ENCODE peak calls at places on chromosomes 2 and 18, in four cellular contexts. One of them, this sample, is unnamed.

GRCh38 chr18:23920054-23920453 is 94.5 kb upstream of the TTC39C start:
- DNase-seq in IMR-90: peak; percentile 37
- DNase-seq in PC-9: no peak
- DNase-seq in HepG2: no peak
- DNase-seq in this sample: no peak

GRCh38 chr2:119323459-119323858 is 43.2 kb downstream of the C2orf76 start:
- DNase-seq in HepG2: no peak
- DNase-seq in PC-9: no peak
- DNase-seq in IMR-90: no peak
- DNase-seq in this sample: no peak

GRCh38 chr2:210399440-210400041 is 77.0 kb downstream of the LANCL1 start:
- DNase-seq in HepG2: peak; percentile 19
- DNase-seq in IMR-90: peak; percentile 7
- DNase-seq in PC-9: no peak
- DNase-seq in this sample: no peak

GRCh38 chr2:196971574-196972279 is 45.2 kb upstream of the PGAP1 start:
- DNase-seq in HepG2: no peak
- DNase-seq in IMR-90: no peak
- DNase-seq in PC-9: no peak
- DNase-seq in this sample: no peak

GRCh38 chr2:7672027-7672684 is 754.9 kb downstream of the RNF144A start:
- DNase-seq in IMR-90: peak; percentile 35
- DNase-seq in HepG2: peak; percentile 49
- DNase-seq in PC-9: peak; percentile 24
- DNase-seq in this sample: peak; percentile 49

GRCh38 chr2:70546885-70547284 is 6.7 kb downstream of the TGFA start:
- DNase-seq in PC-9: no peak
- DNase-seq in IMR-90: no peak
- DNase-seq in HepG2: no peak
- DNase-seq in this sample: no peak

GRCh38 chr2:203728321-203728720 is 21.9 kb downstream of the CD28 start:
- DNase-seq in HepG2: no peak
- DNase-seq in PC-9: no peak
- DNase-seq in IMR-90: no peak
- DNase-seq in this sample: no peak

GRCh38 chr2:60100034-60100433 is 453.4 kb downstream of the BCL11A start:
- DNase-seq in IMR-90: no peak
- DNase-seq in HepG2: no peak
- DNase-seq in PC-9: no peak
- DNase-seq in this sample: no peak

GRCh38 chr18:27717816-27718215 is 459.1 kb downstream of the CDH2 start:
- DNase-seq in IMR-90: no peak
- DNase-seq in HepG2: no peak
- DNase-seq in PC-9: no peak
- DNase-seq in this sample: no peak

GRCh38 chr18:27728659-27729058 is 448.3 kb downstream of the CDH2 start:
- DNase-seq in IMR-90: no peak
- DNase-seq in PC-9: no peak
- DNase-seq in HepG2: no peak
- DNase-seq in this sample: no peak

GRCh38 chr18:27717250-27717649 is 459.7 kb downstream of the CDH2 start:
- DNase-seq in PC-9: no peak
- DNase-seq in IMR-90: no peak
- DNase-seq in HepG2: no peak
- DNase-seq in this sample: no peak

DNA sequence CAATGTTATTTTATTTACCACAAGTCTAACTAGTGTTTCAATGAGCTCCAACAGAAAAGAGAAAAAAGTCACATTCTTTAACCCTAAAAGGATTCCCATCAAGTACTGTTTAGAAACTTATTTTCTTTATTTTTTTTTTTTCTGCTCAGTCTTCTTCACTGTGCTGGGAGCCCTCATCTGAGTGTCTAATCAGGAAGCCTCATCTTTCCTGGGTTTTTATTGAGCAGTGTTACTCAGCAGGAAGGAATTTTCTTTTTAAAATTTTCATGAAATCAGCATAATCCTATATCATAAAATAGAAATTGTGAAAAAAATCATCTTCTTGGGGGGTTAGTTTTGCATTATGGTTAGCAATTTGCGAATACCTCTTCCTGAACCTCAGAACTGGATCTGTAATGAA is 453.8 kb downstream of the CDH2 start:
- DNase-seq in IMR-90: no peak
- DNase-seq in PC-9: no peak
- DNase-seq in HepG2: no peak
- DNase-seq in this sample: no peak
- H2AFZ ChIP-seq in IMR-90: no peak overlapping the region
- H2AFZ ChIP-seq in PC-9: no peak overlapping the region
- H2AFZ ChIP-seq in HepG2: no peak overlapping the region
- H2AFZ ChIP-seq in this sample: peak overlapping the region; percentile 8

DNA sequence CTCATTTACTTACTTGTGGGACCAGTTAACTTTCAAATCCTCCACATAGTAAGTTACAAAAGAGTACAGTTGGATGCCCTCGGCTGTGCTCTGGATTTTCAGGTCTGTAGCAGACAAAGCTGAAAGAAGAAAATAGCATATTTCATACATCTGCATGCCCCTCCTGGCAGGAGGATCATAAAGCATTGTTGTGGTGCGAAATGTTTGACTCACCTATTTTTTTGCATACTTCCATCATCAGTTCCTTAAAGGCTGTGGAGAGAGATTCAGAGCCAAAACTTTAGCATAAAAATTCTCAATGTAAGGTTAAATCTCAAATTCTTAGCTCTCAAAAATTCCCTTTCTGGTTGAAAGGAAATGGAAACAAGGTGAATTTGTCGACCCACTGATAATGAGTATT is 70.8 kb upstream of the LPIN2 start:
- DNase-seq in PC-9: no peak
- DNase-seq in IMR-90: no peak
- DNase-seq in HepG2: no peak
- DNase-seq in this sample: no peak
- H2AFZ ChIP-seq in PC-9: no peak overlapping the region
- H2AFZ ChIP-seq in IMR-90: no peak overlapping the region
- H2AFZ ChIP-seq in HepG2: no peak overlapping the region
- H2AFZ ChIP-seq in this sample: no peak overlapping the region

GRCh38 chr18:7366597-7366996 is 135.7 kb downstream of the LRRC30 start:
- DNase-seq in HepG2: no peak
- DNase-seq in PC-9: no peak
- DNase-seq in IMR-90: no peak
- DNase-seq in this sample: no peak

GRCh38 chr18:7363338-7363737 is 132.4 kb downstream of the LRRC30 start:
- DNase-seq in IMR-90: no peak
- DNase-seq in HepG2: no peak
- DNase-seq in PC-9: no peak
- DNase-seq in this sample: no peak

GRCh38 chr18:7358989-7359726 is 128.3 kb downstream of the LRRC30 start:
- DNase-seq in IMR-90: no peak
- DNase-seq in HepG2: no peak
- DNase-seq in PC-9: no peak
- DNase-seq in this sample: peak; percentile 47

DNA sequence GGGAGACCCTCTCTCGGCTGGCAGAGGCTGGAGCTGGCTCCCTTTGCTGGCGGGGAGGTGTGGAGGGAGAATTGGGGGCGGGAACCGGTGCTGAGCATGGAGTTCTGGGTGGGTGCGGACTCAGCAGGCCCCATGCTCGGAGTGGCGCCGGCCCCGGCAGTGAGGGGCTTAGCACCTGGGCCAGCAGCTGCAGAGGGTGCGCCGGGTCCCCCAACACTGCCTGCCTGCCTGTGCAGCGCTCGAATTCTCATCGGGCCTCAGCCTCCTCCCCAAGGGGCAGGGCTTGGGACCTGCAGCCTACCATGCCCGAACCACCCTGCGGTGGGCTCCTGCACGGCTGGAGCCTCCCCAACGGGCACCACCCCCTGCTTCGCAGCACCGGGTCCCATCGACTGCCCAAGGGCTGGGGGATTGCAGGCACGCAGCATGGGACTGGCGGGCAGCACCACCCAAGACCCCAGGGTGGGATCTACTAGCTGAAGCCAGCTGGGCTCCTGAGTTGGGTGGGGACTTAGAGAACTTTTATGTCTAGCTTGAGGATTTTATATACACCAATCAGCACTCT is 129.8 kb downstream of the LRRC30 start:
- DNase-seq in PC-9: no peak
- DNase-seq in IMR-90: no peak
- DNase-seq in HepG2: no peak
- DNase-seq in this sample: no peak
- H2AFZ ChIP-seq in PC-9: no peak overlapping the region
- H2AFZ ChIP-seq in IMR-90: no peak overlapping the region
- H2AFZ ChIP-seq in HepG2: no peak overlapping the region
- H2AFZ ChIP-seq in this sample: no peak overlapping the region

GRCh38 chr2:218839893-218840292 is 8.3 kb upstream of the PRKAG3 start:
- DNase-seq in HepG2: no peak
- DNase-seq in PC-9: no peak
- DNase-seq in IMR-90: no peak
- DNase-seq in this sample: no peak
- H2AFZ ChIP-seq in HepG2: no peak overlapping the region
- H2AFZ ChIP-seq in PC-9: no peak overlapping the region
- H2AFZ ChIP-seq in IMR-90: no peak overlapping the region
- H2AFZ ChIP-seq in this sample: no peak overlapping the region

GRCh38 chr18:35835366-35835765 is 137.1 kb upstream of the RMP24 start:
- DNase-seq in HepG2: no peak
- DNase-seq in PC-9: no peak
- DNase-seq in IMR-90: no peak
- DNase-seq in this sample: no peak

GRCh38 chr18:35836932-35837331 is 135.5 kb upstream of the RMP24 start:
- DNase-seq in IMR-90: no peak
- DNase-seq in PC-9: no peak
- DNase-seq in HepG2: no peak
- DNase-seq in this sample: no peak

GRCh38 chr18:35837922-35838496 is 134.5 kb upstream of the RMP24 start:
- DNase-seq in PC-9: no peak
- DNase-seq in HepG2: no peak
- DNase-seq in IMR-90: no peak
- DNase-seq in this sample: no peak

GRCh38 chr18:35841283-35841682 is 131.2 kb upstream of the RMP24 start:
- DNase-seq in PC-9: no peak
- DNase-seq in IMR-90: no peak
- DNase-seq in HepG2: no peak
- DNase-seq in this sample: no peak

DNA sequence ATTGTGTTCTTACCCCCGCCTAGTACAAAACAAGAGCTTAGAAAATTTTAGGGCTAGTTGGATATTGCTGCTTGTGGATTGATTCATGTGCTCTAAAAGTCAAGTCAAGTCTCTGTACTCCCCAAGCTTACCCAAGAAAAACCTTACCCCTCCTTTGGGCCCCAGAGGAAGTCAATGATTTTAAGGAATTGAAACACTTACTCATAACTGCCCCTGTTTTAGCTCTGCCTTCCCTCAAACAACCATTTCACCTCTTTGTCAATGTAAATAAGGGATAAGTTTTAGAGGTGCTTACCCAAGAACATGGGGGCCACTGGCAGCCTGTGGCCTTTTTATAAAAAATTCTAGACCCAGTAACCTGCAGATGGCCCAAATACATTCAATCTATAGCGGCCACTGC is 136.6 kb upstream of the RMP24 start:
- DNase-seq in HepG2: no peak
- DNase-seq in PC-9: no peak
- DNase-seq in IMR-90: no peak
- DNase-seq in this sample: no peak
- H2AFZ ChIP-seq in HepG2: no peak overlapping the region
- H2AFZ ChIP-seq in PC-9: no peak overlapping the region
- H2AFZ ChIP-seq in IMR-90: no peak overlapping the region
- H2AFZ ChIP-seq in this sample: no peak overlapping the region

GRCh38 chr2:129469389-129469788 is 510.1 kb upstream of the RAB6C start:
- DNase-seq in PC-9: no peak
- DNase-seq in IMR-90: no peak
- DNase-seq in HepG2: no peak
- DNase-seq in this sample: no peak

GRCh38 chr2:129468879-129469278 is 510.6 kb upstream of the RAB6C start:
- DNase-seq in HepG2: no peak
- DNase-seq in IMR-90: no peak
- DNase-seq in PC-9: no peak
- DNase-seq in this sample: no peak

GRCh38 chr2:129467012-129467779 is 512.3 kb upstream of the RAB6C start:
- DNase-seq in PC-9: no peak
- DNase-seq in HepG2: no peak
- DNase-seq in IMR-90: no peak
- DNase-seq in this sample: no peak

GRCh38 chr2:129467941-129468340 is 511.5 kb upstream of the RAB6C start:
- DNase-seq in IMR-90: no peak
- DNase-seq in PC-9: no peak
- DNase-seq in HepG2: no peak
- DNase-seq in this sample: no peak

DNA sequence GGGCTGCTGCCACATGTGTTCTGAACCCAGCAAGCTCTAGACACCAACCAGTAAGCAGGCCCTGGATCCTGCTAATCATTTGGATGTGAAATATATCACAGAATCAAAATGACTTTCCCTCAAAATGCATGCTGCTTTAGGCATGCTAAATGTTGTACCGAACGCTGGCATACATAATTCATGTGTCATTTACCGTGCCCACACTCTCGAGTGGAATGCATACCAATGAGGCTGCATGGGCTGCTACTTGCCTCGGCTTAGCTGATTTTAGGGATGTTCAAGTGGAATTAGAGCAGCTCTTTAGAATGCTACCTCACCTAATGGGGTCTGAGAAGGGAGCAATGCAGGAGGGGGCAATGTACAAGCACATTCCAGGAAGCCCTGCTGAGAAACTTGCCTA is 509.6 kb upstream of the RAB6C start:
- DNase-seq in IMR-90: no peak
- DNase-seq in HepG2: no peak
- DNase-seq in PC-9: no peak
- DNase-seq in this sample: no peak
- H2AFZ ChIP-seq in IMR-90: no peak overlapping the region
- H2AFZ ChIP-seq in HepG2: no peak overlapping the region
- H2AFZ ChIP-seq in PC-9: no peak overlapping the region
- H2AFZ ChIP-seq in this sample: no peak overlapping the region

This sample was measured in SK-N-SH.